ENCODE peak calls at places on chromosomes 13 and 19, in five cellular contexts. O, M, J, S and R are unnamed samples.

GRCh38 chr19:10112895-10113591 is 1.6 kb downstream of the P2RY11 start:
- DNase-seq in M (no peak), O (no peak), S (no peak), J (peak; percentile 71), R (peak; percentile 80)

GRCh38 chr13:100147825-100148224 is 58.9 kb downstream of the PCCA start:
- DNase-seq in J (no peak), S (no peak), O (no peak), M (no peak), R (no peak)

GRCh38 chr13:79735228-79735627 is 254.3 kb downstream of the NDFIP2 start:
- DNase-seq in S (no peak), J (no peak), M (no peak), O (no peak), R (no peak)

GRCh38 chr19:18846862-18847515 is 15.2 kb downstream of the UPF1 start:
- DNase-seq in M (peak; percentile 61), J (peak; percentile 81), S (no peak), O (peak; percentile 34), R (peak; percentile 91)

GRCh38 chr13:41580345-41580744 is 123.0 kb downstream of the RGCC start:
- DNase-seq in O (no peak), S (no peak), J (no peak), M (no peak), R (no peak)

GRCh38 chr13:27012482-27013197 is 159.0 kb downstream of the USP12 start:
- DNase-seq in J (no peak), M (peak; percentile 90), O (no peak), S (no peak), R (no peak)

GRCh38 chr13:87661471-87661870 is 9.7 kb upstream of the SLITRK5 start:
- DNase-seq in O (no peak), S (no peak), J (no peak), M (peak; percentile 10), R (no peak)

GRCh38 chr19:38034153-38034835 is 127.3 kb downstream of the SIPA1L3 start:
- DNase-seq in S (no peak), M (peak; percentile 48), O (no peak), J (no peak), R (peak; percentile 53)

GRCh38 chr19:39297931-39298634 is 1.9 kb downstream of the IFNL1 start:
- DNase-seq in S (peak; percentile 27), O (no peak), M (no peak), J (no peak), R (no peak)

GRCh38 chr13:25249001-25249543 is 38.2 kb downstream of the MTMR6 start:
- DNase-seq in J (no peak), O (no peak), M (peak; percentile 6), S (no peak), R (no peak)

GRCh38 chr13:31167490-31167889 is 5.8 kb upstream of the HSPH1 start:
- DNase-seq in S (no peak), J (no peak), O (no peak), M (no peak), R (no peak)

GRCh38 chr19:28542394-28543243 is 670.3 kb downstream of the UQCRFS1 start:
- DNase-seq in J (no peak), S (no peak), O (no peak), M (no peak), R (no peak)

GRCh38 chr19:18122860-18123795 is 25.6 kb downstream of the MAST3 start:
- DNase-seq in S (no peak), O (no peak), J (no peak), M (no peak), R (no peak)

GRCh38 chr13:101660711-101661110 is 208.2 kb downstream of the ITGBL1 start:
- DNase-seq in O (no peak), J (no peak), S (no peak), M (no peak), R (no peak)

GRCh38 chr13:44132710-44133109 is 240.9 kb upstream of the SERP2 start:
- DNase-seq in M (peak; percentile 89), J (peak; percentile 50), S (no peak), O (no peak), R (peak; percentile 83)

GRCh38 chr19:54335164-54335563 is 3.8 kb downstream of the LILRA4 start:
- DNase-seq in O (no peak), M (no peak), S (no peak), J (no peak), R (no peak)

GRCh38 chr13:46546084-46546786 is 6.7 kb upstream of the LRCH1 start:
- DNase-seq in J (no peak), S (no peak), M (peak; percentile 25), O (no peak), R (no peak)

GRCh38 chr19:8503506-8503905 is 1.1 kb upstream of the PRAM1 start:
- DNase-seq in M (no peak), O (no peak), J (no peak), S (no peak), R (no peak)

GRCh38 chr13:110001622-110002275 is 215.4 kb upstream of the IRS2 start:
- DNase-seq in M (peak; percentile 38), J (no peak), O (no peak), S (no peak), R (no peak)

GRCh38 chr19:17488593-17489391 is 18.5 kb downstream of the SLC27A1 start:
- DNase-seq in S (peak; percentile 68), M (peak; percentile 15), O (no peak), J (peak; percentile 91), R (peak; percentile 88)

GRCh38 chr19:41697198-41697855 is 9.3 kb upstream of the CEACAM7 start:
- DNase-seq in S (no peak), J (no peak), M (no peak), O (no peak), R (no peak)

GRCh38 chr13:27997904-27998522 is 9.5 kb upstream of the URAD start:
- DNase-seq in J (peak; percentile 73), M (peak; percentile 24), O (no peak), S (no peak), R (no peak)

GRCh38 chr13:74074723-74075122 is 59.5 kb downstream of the KLF12 start:
- DNase-seq in J (no peak), O (no peak), M (peak; percentile 52), S (no peak), R (no peak)

GRCh38 chr19:4622695-4623421 is 16.5 kb upstream of the TNFAIP8L1 start:
- DNase-seq in J (no peak), S (no peak), O (no peak), M (no peak), R (no peak)

GRCh38 chr13:80237646-80238045 is 103.3 kb downstream of the SPRY2 start:
- DNase-seq in J (no peak), M (peak; percentile 37), S (no peak), O (no peak), R (no peak)

GRCh38 chr19:8342684-8343482 is at the start of gene KANK3:
- DNase-seq in M (peak; percentile 90), J (peak; percentile 92), O (peak; percentile 80), S (peak; percentile 82), R (peak; percentile 99)

GRCh38 chr19:923551-924211 is 2.2 kb upstream of the ARID3A start:
- DNase-seq in M (no peak), O (no peak), S (no peak), J (no peak), R (no peak)

GRCh38 chr13:113239357-113239756 is 29.9 kb downstream of the CUL4A start:
- DNase-seq in S (no peak), J (no peak), M (no peak), O (no peak), R (no peak)

GRCh38 chr13:59452189-59452588 is 711.5 kb downstream of the DIAPH3 start:
- DNase-seq in O (no peak), S (no peak), J (no peak), M (no peak), R (no peak)

GRCh38 chr19:21256722-21257121 is 72.5 kb downstream of the ZNF708 start:
- DNase-seq in O (no peak), S (no peak), M (peak; percentile 6), J (no peak), R (no peak)